ENCODE peak calls at places on chromosomes 5 and 9, in eight cellular contexts. M is kidney epithelial cell, G is pancreas, A is RWPE1, X is cardiac muscle cell, J is upper lobe of right lung, E is MM.1S, W is testis. N is an unnamed sample.

GRCh38 chr5:147565524-147565923 is 55.7 kb upstream of the DPYSL3 start:
- DNase-seq in M (peak; percentile 74), G (no peak), A (peak; percentile 50), X (no peak), J (no peak), E (no peak), W (no peak), N (no peak)

GRCh38 chr9:21591221-21592062 is 109.3 kb upstream of the IFNE start:
- DNase-seq in M (peak; percentile 97), G (no peak), A (peak; percentile 87), X (peak; percentile 97), J (no peak), E (no peak), W (no peak), N (no peak)

GRCh38 chr9:136015656-136016055 is 54.5 kb upstream of the UBAC1 start:
- DNase-seq in M (no peak), G (no peak), A (no peak), X (no peak), J (peak; percentile 66), E (no peak), W (no peak), N (no peak)

GRCh38 chr5:33408816-33409215 is 31.9 kb upstream of the TARS1 start:
- DNase-seq in M (no peak), G (no peak), A (no peak), X (no peak), J (no peak), E (no peak), W (no peak), N (no peak)

GRCh38 chr9:131227112-131228058 is 48.9 kb downstream of the FAM78A start:
- DNase-seq in M (no peak), G (no peak), A (no peak), X (peak; percentile 48), J (no peak), E (no peak), W (peak; percentile 45), N (no peak)

GRCh38 chr5:87121315-87122170 is 146.1 kb upstream of the RASA1 start:
- DNase-seq in M (peak; percentile 77), G (no peak), A (peak; percentile 80), X (peak; percentile 87), J (no peak), E (peak; percentile 90), W (no peak), N (no peak)

GRCh38 chr5:170522211-170523128 is 18.6 kb downstream of the KCNIP1 start:
- DNase-seq in M (peak; percentile 96), G (peak; percentile 44), A (peak; percentile 76), X (no peak), J (no peak), E (no peak), W (no peak), N (no peak)

GRCh38 chr9:135605238-135605781 is 34.0 kb downstream of the GLT6D1 start:
- DNase-seq in M (no peak), G (peak; percentile 11), A (no peak), X (no peak), J (peak; percentile 53), E (no peak), W (peak; percentile 32), N (no peak)

GRCh38 chr9:10252174-10252573 is 360.6 kb downstream of the PTPRD start:
- DNase-seq in M (no peak), G (peak; percentile 47), A (no peak), X (no peak), J (no peak), E (no peak), W (no peak), N (peak; percentile 54)

GRCh38 chr5:15452780-15453179 is 47.2 kb upstream of the FBXL7 start:
- DNase-seq in M (no peak), G (no peak), A (no peak), X (peak; percentile 74), J (no peak), E (no peak), W (no peak), N (no peak)

DNA sequence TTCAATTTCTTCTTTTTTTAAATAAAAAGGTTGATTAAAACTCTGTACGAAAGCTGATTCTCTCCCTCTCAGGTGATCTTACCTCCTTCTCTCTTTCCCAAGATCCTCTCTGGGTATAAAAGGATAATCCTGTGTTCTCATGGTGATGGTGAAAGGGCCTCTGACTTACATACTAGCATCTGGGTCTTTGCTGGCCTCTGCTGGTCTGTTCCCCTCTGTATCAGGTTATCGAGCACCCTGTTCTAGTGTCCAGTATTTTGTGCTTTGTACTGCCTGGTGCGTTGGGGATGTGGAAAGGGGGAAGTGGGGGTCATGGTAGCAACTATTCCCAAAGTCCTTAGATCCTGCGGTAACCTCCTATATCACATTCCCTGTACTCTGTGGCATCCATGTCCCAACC is 328.9 kb downstream of the NR2F1-AS1 start:
- DNase-seq in M (no peak), G (no peak), A (no peak), X (peak; percentile 11), J (no peak), E (no peak), W (no peak), N (no peak)
- TF ChIP-seq CTCF in M (peak; percentile 10), G (no peak), A (no peak), X (no peak), J (no peak), E (no peak), W (no peak), N (no peak)

GRCh38 chr9:127053908-127054307 is 68.5 kb downstream of the ANGPTL2 start:
- DNase-seq in M (no peak), G (no peak), A (no peak), X (no peak), J (no peak), E (no peak), W (no peak), N (no peak)
- TF ChIP-seq CTCF in M (no peak), G (no peak), A (no peak), X (no peak), J (no peak), E (no peak), W (no peak), N (no peak)

GRCh38 chr9:16640649-16641048 is 229.8 kb downstream of the BNC2 start:
- DNase-seq in M (no peak), G (no peak), A (no peak), X (peak; percentile 37), J (no peak), E (peak; percentile 19), W (no peak), N (no peak)
- TF ChIP-seq CTCF in M (peak; percentile 55), G (no peak), A (no peak), X (peak; percentile 30), J (no peak), E (no peak), W (no peak), N (no peak)

GRCh38 chr9:105369911-105370310 is 77.9 kb upstream of the FSD1L start:
- DNase-seq in M (no peak), G (no peak), A (no peak), X (peak; percentile 20), J (no peak), E (no peak), W (no peak), N (no peak)
- TF ChIP-seq CTCF in M (no peak), G (no peak), A (no peak), X (no peak), J (no peak), E (no peak), W (no peak), N (no peak)

GRCh38 chr9:124814178-124814535 is 37.2 kb downstream of the OLFML2A start:
- DNase-seq in M (no peak), G (no peak), A (peak; percentile 66), X (no peak), J (no peak), E (no peak), W (no peak), N (no peak)

GRCh38 chr9:124813041-124813440 is 36.1 kb downstream of the OLFML2A start:
- DNase-seq in M (no peak), G (no peak), A (no peak), X (no peak), J (no peak), E (no peak), W (no peak), N (no peak)

GRCh38 chr9:124810513-124811355 is 33.8 kb downstream of the OLFML2A start:
- DNase-seq in M (peak; percentile 63), G (no peak), A (peak; percentile 97), X (peak; percentile 74), J (no peak), E (no peak), W (no peak), N (no peak)

GRCh38 chr9:124813496-124814177 is 36.7 kb downstream of the OLFML2A start:
- DNase-seq in M (no peak), G (no peak), A (peak; percentile 42), X (no peak), J (no peak), E (no peak), W (no peak), N (no peak)

DNA sequence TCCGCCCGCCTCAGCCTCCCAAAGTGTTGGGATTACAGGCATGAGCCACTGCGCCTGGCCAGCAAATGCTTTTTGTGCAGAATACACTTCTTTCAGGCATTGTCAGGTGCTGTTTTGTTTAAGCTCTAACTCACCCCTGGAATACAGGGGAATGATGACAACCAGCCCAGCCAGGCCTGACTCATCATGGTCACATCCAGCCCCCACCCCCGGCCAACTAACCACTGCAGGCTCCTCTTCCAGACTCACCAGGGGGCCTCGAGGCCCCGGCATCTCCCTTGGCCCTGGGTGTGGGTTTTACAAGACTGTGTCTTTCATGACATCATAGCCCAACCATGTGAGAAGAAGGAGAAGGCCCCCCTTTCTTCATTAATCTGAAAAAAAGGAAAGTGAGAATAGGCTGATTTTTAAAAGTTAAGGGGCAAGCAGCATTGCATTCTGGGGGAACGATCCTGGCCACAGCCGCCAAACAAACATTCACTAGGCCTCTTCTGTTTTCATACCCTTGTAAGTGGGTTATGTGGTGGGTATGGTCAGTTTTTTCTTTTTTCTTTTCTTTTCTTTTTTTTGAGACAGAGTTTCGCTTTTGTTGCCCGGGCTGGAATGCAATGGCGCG is 35.6 kb downstream of the OLFML2A start:
- DNase-seq in M (peak; percentile 95), G (no peak), A (peak; percentile 96), X (peak; percentile 89), J (no peak), E (no peak), W (no peak), N (no peak)
- TF ChIP-seq CTCF in M (peak; percentile 11), G (no peak), A (no peak), X (no peak), J (no peak), E (no peak), W (no peak), N (no peak)

GRCh38 chr5:173988554-173989431 is at the start of gene C5orf47:
- DNase-seq in M (no peak), G (no peak), A (no peak), X (no peak), J (no peak), E (no peak), W (peak; percentile 58), N (no peak)

GRCh38 chr5:173981362-173981761 is 7.6 kb upstream of the C5orf47 start:
- DNase-seq in M (no peak), G (no peak), A (no peak), X (no peak), J (no peak), E (no peak), W (no peak), N (no peak)

GRCh38 chr5:173989432-173990082 is 587 bp downstream of the C5orf47 start:
- DNase-seq in M (no peak), G (no peak), A (no peak), X (no peak), J (no peak), E (no peak), W (no peak), N (no peak)

DNA sequence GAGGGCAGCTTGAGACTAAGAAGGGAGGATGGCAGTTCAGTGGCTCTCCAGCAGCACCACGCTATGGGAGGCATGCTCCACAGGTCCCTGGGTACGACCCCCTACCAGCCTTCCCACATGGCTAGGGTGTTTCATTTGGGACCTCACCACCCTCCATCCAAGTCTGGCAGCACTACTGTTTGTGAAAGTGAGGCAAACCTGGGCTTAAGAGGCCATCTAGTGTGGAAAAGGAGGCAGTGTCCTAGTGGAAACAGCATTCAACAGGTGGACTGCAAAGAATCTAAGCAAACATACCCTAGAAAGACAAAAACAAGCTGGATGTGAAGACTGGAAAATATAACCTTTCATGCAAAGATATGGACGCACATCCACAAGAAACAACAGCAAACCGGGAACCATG is 4.8 kb upstream of the C5orf47 start:
- DNase-seq in M (no peak), G (no peak), A (no peak), X (peak; percentile 36), J (no peak), E (no peak), W (no peak), N (no peak)
- TF ChIP-seq CTCF in M (peak; percentile 47), G (no peak), A (no peak), X (peak; percentile 47), J (peak; percentile 19), E (peak; percentile 56), W (peak; percentile 9), N (peak; percentile 39)